ENCODE peak calls at places on chromosomes 5 and 9, in nine cellular contexts. One of them, this sample, is unnamed.

GRCh38 chr5:39376293-39376714 is 12.0 kb upstream of the C9 start:
- DNase-seq in NCI-H226: no peak
- DNase-seq in heart right ventricle: no peak
- DNase-seq in ELR: peak; percentile 77
- DNase-seq in SHP77: peak; percentile 70
- DNase-seq in tibial artery: no peak
- DNase-seq in A549: peak; percentile 65
- DNase-seq in fibroblast of lung: peak; percentile 65
- DNase-seq in Daoy: peak; percentile 40
- DNase-seq in this sample: peak; percentile 51

GRCh38 chr5:37717613-37718431 is 122.0 kb downstream of the GDNF start:
- DNase-seq in NCI-H226: peak; percentile 72
- DNase-seq in heart right ventricle: no peak
- DNase-seq in ELR: peak; percentile 93
- DNase-seq in SHP77: peak; percentile 94
- DNase-seq in tibial artery: no peak
- DNase-seq in A549: peak; percentile 27
- DNase-seq in fibroblast of lung: peak; percentile 92
- DNase-seq in Daoy: peak; percentile 92
- DNase-seq in this sample: peak; percentile 92

GRCh38 chr9:70594546-70594945 is 180.1 kb upstream of the KLF9 start:
- DNase-seq in NCI-H226: no peak
- DNase-seq in heart right ventricle: no peak
- DNase-seq in ELR: no peak
- DNase-seq in SHP77: no peak
- DNase-seq in tibial artery: no peak
- DNase-seq in A549: no peak
- DNase-seq in fibroblast of lung: peak; percentile 36
- DNase-seq in Daoy: no peak
- DNase-seq in this sample: no peak

GRCh38 chr9:120839146-120839545 is 3.6 kb downstream of the PSMD5 start:
- DNase-seq in NCI-H226: peak; percentile 57
- DNase-seq in heart right ventricle: no peak
- DNase-seq in ELR: peak; percentile 19
- DNase-seq in SHP77: no peak
- DNase-seq in tibial artery: no peak
- DNase-seq in A549: no peak
- DNase-seq in fibroblast of lung: no peak
- DNase-seq in Daoy: no peak
- DNase-seq in this sample: no peak

GRCh38 chr9:3256571-3256970 is 269.2 kb downstream of the RFX3 start:
- DNase-seq in NCI-H226: no peak
- DNase-seq in heart right ventricle: no peak
- DNase-seq in ELR: no peak
- DNase-seq in SHP77: no peak
- DNase-seq in tibial artery: no peak
- DNase-seq in A549: no peak
- DNase-seq in fibroblast of lung: peak; percentile 14
- DNase-seq in Daoy: no peak
- DNase-seq in this sample: no peak

GRCh38 chr9:101365181-101365580 is 19.6 kb downstream of the BAAT start:
- DNase-seq in NCI-H226: no peak
- DNase-seq in heart right ventricle: no peak
- DNase-seq in ELR: peak; percentile 45
- DNase-seq in SHP77: no peak
- DNase-seq in tibial artery: no peak
- DNase-seq in A549: no peak
- DNase-seq in fibroblast of lung: peak; percentile 67
- DNase-seq in Daoy: no peak
- DNase-seq in this sample: no peak

GRCh38 chr9:68978054-68978453 is 35.9 kb downstream of the PRKACG start:
- DNase-seq in NCI-H226: no peak
- DNase-seq in heart right ventricle: no peak
- DNase-seq in ELR: no peak
- DNase-seq in SHP77: no peak
- DNase-seq in tibial artery: no peak
- DNase-seq in A549: no peak
- DNase-seq in fibroblast of lung: no peak
- DNase-seq in Daoy: no peak
- DNase-seq in this sample: no peak

GRCh38 chr9:82923410-82924242 is 139.3 kb downstream of the RASEF start:
- DNase-seq in NCI-H226: no peak
- DNase-seq in heart right ventricle: no peak
- DNase-seq in ELR: no peak
- DNase-seq in SHP77: no peak
- DNase-seq in tibial artery: no peak
- DNase-seq in A549: no peak
- DNase-seq in fibroblast of lung: no peak
- DNase-seq in Daoy: peak; percentile 17
- DNase-seq in this sample: no peak

GRCh38 chr9:114988962-114989599 is 58.7 kb upstream of the TNFSF8 start:
- DNase-seq in NCI-H226: no peak
- DNase-seq in heart right ventricle: no peak
- DNase-seq in ELR: peak; percentile 56
- DNase-seq in SHP77: no peak
- DNase-seq in tibial artery: no peak
- DNase-seq in A549: no peak
- DNase-seq in fibroblast of lung: peak; percentile 17
- DNase-seq in Daoy: peak; percentile 54
- DNase-seq in this sample: no peak

This sample was measured in SJSA1.